ENCODE peak calls at places on chromosomes 6 and 20, in six cellular contexts. One of them, this sample, is unnamed.

GRCh38 chr6:131134950-131135243 is 370 bp upstream of the AKAP7 start:
- DNase-seq in GM23338: no peak
- DNase-seq in stimulated activated CD4-positive, alpha-beta T cell treated with anti-CD3 and anti-CD28 coated beads, Interleukin-1b, Interleukin-23, amount 100 ng/mL, for 24 hours: no peak
- DNase-seq in endothelial cell: no peak
- DNase-seq in aorta: no peak
- DNase-seq in glutamatergic neuron: no peak
- DNase-seq in this sample: no peak

GRCh38 chr6:79686698-79687309 is 55.7 kb downstream of the SH3BGRL2 start:
- DNase-seq in GM23338: no peak
- DNase-seq in stimulated activated CD4-positive, alpha-beta T cell treated with anti-CD3 and anti-CD28 coated beads, Interleukin-1b, Interleukin-23, amount 100 ng/mL, for 24 hours: no peak
- DNase-seq in endothelial cell: no peak
- DNase-seq in aorta: no peak
- DNase-seq in glutamatergic neuron: no peak
- DNase-seq in this sample: no peak

GRCh38 chr6:56314683-56315523 is 67.5 kb upstream of the COL21A1 start:
- DNase-seq in GM23338: peak
- DNase-seq in stimulated activated CD4-positive, alpha-beta T cell treated with anti-CD3 and anti-CD28 coated beads, Interleukin-1b, Interleukin-23, amount 100 ng/mL, for 24 hours: no peak
- DNase-seq in endothelial cell: peak
- DNase-seq in aorta: no peak
- DNase-seq in glutamatergic neuron: peak
- DNase-seq in this sample: no peak

GRCh38 chr20:56788041-56788670 is 159.1 kb downstream of the TFAP2C start:
- DNase-seq in GM23338: no peak
- DNase-seq in stimulated activated CD4-positive, alpha-beta T cell treated with anti-CD3 and anti-CD28 coated beads, Interleukin-1b, Interleukin-23, amount 100 ng/mL, for 24 hours: no peak
- DNase-seq in endothelial cell: no peak
- DNase-seq in aorta: no peak
- DNase-seq in glutamatergic neuron: no peak
- DNase-seq in this sample: no peak

GRCh38 chr6:169976301-169977081 is 225.1 kb downstream of the ERMARD start:
- DNase-seq in GM23338: no peak
- DNase-seq in stimulated activated CD4-positive, alpha-beta T cell treated with anti-CD3 and anti-CD28 coated beads, Interleukin-1b, Interleukin-23, amount 100 ng/mL, for 24 hours: no peak
- DNase-seq in endothelial cell: no peak
- DNase-seq in aorta: peak
- DNase-seq in glutamatergic neuron: peak
- DNase-seq in this sample: no peak

GRCh38 chr20:49313271-49313670 is 35.4 kb upstream of the ZNFX1 start:
- DNase-seq in GM23338: no peak
- DNase-seq in stimulated activated CD4-positive, alpha-beta T cell treated with anti-CD3 and anti-CD28 coated beads, Interleukin-1b, Interleukin-23, amount 100 ng/mL, for 24 hours: no peak
- DNase-seq in endothelial cell: no peak
- DNase-seq in aorta: no peak
- DNase-seq in glutamatergic neuron: no peak
- DNase-seq in this sample: no peak

GRCh38 chr20:22696759-22697158 is 112.4 kb upstream of the FOXA2 start:
- DNase-seq in GM23338: no peak
- DNase-seq in stimulated activated CD4-positive, alpha-beta T cell treated with anti-CD3 and anti-CD28 coated beads, Interleukin-1b, Interleukin-23, amount 100 ng/mL, for 24 hours: no peak
- DNase-seq in endothelial cell: no peak
- DNase-seq in aorta: no peak
- DNase-seq in glutamatergic neuron: no peak
- DNase-seq in this sample: no peak

GRCh38 chr6:8819446-8819845 is 384.1 kb upstream of the SLC35B3 start:
- DNase-seq in GM23338: no peak
- DNase-seq in stimulated activated CD4-positive, alpha-beta T cell treated with anti-CD3 and anti-CD28 coated beads, Interleukin-1b, Interleukin-23, amount 100 ng/mL, for 24 hours: no peak
- DNase-seq in endothelial cell: no peak
- DNase-seq in aorta: no peak
- DNase-seq in glutamatergic neuron: no peak
- DNase-seq in this sample: no peak

GRCh38 chr6:102356170-102356569 is 962.7 kb downstream of the GRIK2 start:
- DNase-seq in GM23338: peak
- DNase-seq in stimulated activated CD4-positive, alpha-beta T cell treated with anti-CD3 and anti-CD28 coated beads, Interleukin-1b, Interleukin-23, amount 100 ng/mL, for 24 hours: no peak
- DNase-seq in endothelial cell: no peak
- DNase-seq in aorta: no peak
- DNase-seq in glutamatergic neuron: no peak
- DNase-seq in this sample: no peak

GRCh38 chr20:42483694-42484303 is 705.9 kb downstream of the PTPRT start:
- DNase-seq in GM23338: peak
- DNase-seq in stimulated activated CD4-positive, alpha-beta T cell treated with anti-CD3 and anti-CD28 coated beads, Interleukin-1b, Interleukin-23, amount 100 ng/mL, for 24 hours: no peak
- DNase-seq in endothelial cell: no peak
- DNase-seq in aorta: no peak
- DNase-seq in glutamatergic neuron: peak
- DNase-seq in this sample: no peak

GRCh38 chr20:12201289-12201991 is 283.7 kb downstream of the BTBD3 start:
- DNase-seq in GM23338: no peak
- DNase-seq in stimulated activated CD4-positive, alpha-beta T cell treated with anti-CD3 and anti-CD28 coated beads, Interleukin-1b, Interleukin-23, amount 100 ng/mL, for 24 hours: no peak
- DNase-seq in endothelial cell: no peak
- DNase-seq in aorta: no peak
- DNase-seq in glutamatergic neuron: no peak
- DNase-seq in this sample: peak

GRCh38 chr6:29763491-29764289 is 40.5 kb downstream of the HLA-F start:
- DNase-seq in GM23338: no peak
- DNase-seq in stimulated activated CD4-positive, alpha-beta T cell treated with anti-CD3 and anti-CD28 coated beads, Interleukin-1b, Interleukin-23, amount 100 ng/mL, for 24 hours: no peak
- DNase-seq in endothelial cell: no peak
- DNase-seq in aorta: no peak
- DNase-seq in glutamatergic neuron: no peak
- DNase-seq in this sample: no peak

GRCh38 chr20:12984069-12984765 is 24.6 kb upstream of the SPTLC3 start:
- DNase-seq in GM23338: no peak
- DNase-seq in stimulated activated CD4-positive, alpha-beta T cell treated with anti-CD3 and anti-CD28 coated beads, Interleukin-1b, Interleukin-23, amount 100 ng/mL, for 24 hours: no peak
- DNase-seq in endothelial cell: no peak
- DNase-seq in aorta: no peak
- DNase-seq in glutamatergic neuron: no peak
- DNase-seq in this sample: no peak

GRCh38 chr6:157269261-157269794 is 54.0 kb downstream of the TMEM242 start:
- DNase-seq in GM23338: no peak
- DNase-seq in stimulated activated CD4-positive, alpha-beta T cell treated with anti-CD3 and anti-CD28 coated beads, Interleukin-1b, Interleukin-23, amount 100 ng/mL, for 24 hours: no peak
- DNase-seq in endothelial cell: peak
- DNase-seq in aorta: peak
- DNase-seq in glutamatergic neuron: no peak
- DNase-seq in this sample: peak

GRCh38 chr20:52402514-52402913 is 210.9 kb upstream of the ZFP64 start:
- DNase-seq in GM23338: no peak
- DNase-seq in stimulated activated CD4-positive, alpha-beta T cell treated with anti-CD3 and anti-CD28 coated beads, Interleukin-1b, Interleukin-23, amount 100 ng/mL, for 24 hours: no peak
- DNase-seq in endothelial cell: no peak
- DNase-seq in aorta: no peak
- DNase-seq in glutamatergic neuron: no peak
- DNase-seq in this sample: no peak

GRCh38 chr20:6055161-6055783 is 1.4 kb upstream of the LRRN4 start:
- DNase-seq in GM23338: no peak
- DNase-seq in stimulated activated CD4-positive, alpha-beta T cell treated with anti-CD3 and anti-CD28 coated beads, Interleukin-1b, Interleukin-23, amount 100 ng/mL, for 24 hours: no peak
- DNase-seq in endothelial cell: no peak
- DNase-seq in aorta: no peak
- DNase-seq in glutamatergic neuron: no peak
- DNase-seq in this sample: no peak

GRCh38 chr20:11982958-11983470 is 65.3 kb downstream of the BTBD3 start:
- DNase-seq in GM23338: no peak
- DNase-seq in stimulated activated CD4-positive, alpha-beta T cell treated with anti-CD3 and anti-CD28 coated beads, Interleukin-1b, Interleukin-23, amount 100 ng/mL, for 24 hours: no peak
- DNase-seq in endothelial cell: no peak
- DNase-seq in aorta: no peak
- DNase-seq in glutamatergic neuron: no peak
- DNase-seq in this sample: no peak

GRCh38 chr20:49888341-49889244 is 26.7 kb downstream of the SPATA2 start:
- DNase-seq in GM23338: peak
- DNase-seq in stimulated activated CD4-positive, alpha-beta T cell treated with anti-CD3 and anti-CD28 coated beads, Interleukin-1b, Interleukin-23, amount 100 ng/mL, for 24 hours: peak
- DNase-seq in endothelial cell: peak
- DNase-seq in aorta: no peak
- DNase-seq in glutamatergic neuron: peak
- DNase-seq in this sample: peak

GRCh38 chr6:34181903-34182302 is 36.0 kb upstream of the GRM4 start:
- DNase-seq in GM23338: no peak
- DNase-seq in stimulated activated CD4-positive, alpha-beta T cell treated with anti-CD3 and anti-CD28 coated beads, Interleukin-1b, Interleukin-23, amount 100 ng/mL, for 24 hours: no peak
- DNase-seq in endothelial cell: no peak
- DNase-seq in aorta: no peak
- DNase-seq in glutamatergic neuron: no peak
- DNase-seq in this sample: no peak

GRCh38 chr6:19836799-19837510 is at the start of gene ID4:
- DNase-seq in GM23338: peak
- DNase-seq in stimulated activated CD4-positive, alpha-beta T cell treated with anti-CD3 and anti-CD28 coated beads, Interleukin-1b, Interleukin-23, amount 100 ng/mL, for 24 hours: no peak
- DNase-seq in endothelial cell: peak
- DNase-seq in aorta: peak
- DNase-seq in glutamatergic neuron: peak
- DNase-seq in this sample: peak

GRCh38 chr20:38764563-38765355 is 16.5 kb downstream of the ACTR5 start:
- DNase-seq in GM23338: no peak
- DNase-seq in stimulated activated CD4-positive, alpha-beta T cell treated with anti-CD3 and anti-CD28 coated beads, Interleukin-1b, Interleukin-23, amount 100 ng/mL, for 24 hours: peak
- DNase-seq in endothelial cell: no peak
- DNase-seq in aorta: peak
- DNase-seq in glutamatergic neuron: no peak
- DNase-seq in this sample: no peak

GRCh38 chr6:79170915-79171314 is 63.6 kb downstream of the HMGN3 start:
- DNase-seq in GM23338: no peak
- DNase-seq in stimulated activated CD4-positive, alpha-beta T cell treated with anti-CD3 and anti-CD28 coated beads, Interleukin-1b, Interleukin-23, amount 100 ng/mL, for 24 hours: no peak
- DNase-seq in endothelial cell: no peak
- DNase-seq in aorta: no peak
- DNase-seq in glutamatergic neuron: no peak
- DNase-seq in this sample: no peak

GRCh38 chr20:63980317-63980805 is 571 bp upstream of the PRPF6 start:
- DNase-seq in GM23338: no peak
- DNase-seq in stimulated activated CD4-positive, alpha-beta T cell treated with anti-CD3 and anti-CD28 coated beads, Interleukin-1b, Interleukin-23, amount 100 ng/mL, for 24 hours: no peak
- DNase-seq in endothelial cell: no peak
- DNase-seq in aorta: no peak
- DNase-seq in glutamatergic neuron: no peak
- DNase-seq in this sample: no peak

GRCh38 chr6:32967151-32968091 is 973 bp upstream of the BRD2 start:
- DNase-seq in GM23338: peak
- DNase-seq in stimulated activated CD4-positive, alpha-beta T cell treated with anti-CD3 and anti-CD28 coated beads, Interleukin-1b, Interleukin-23, amount 100 ng/mL, for 24 hours: no peak
- DNase-seq in endothelial cell: peak
- DNase-seq in aorta: no peak
- DNase-seq in glutamatergic neuron: no peak
- DNase-seq in this sample: no peak

This sample was measured in Right ventricle myocardium inferior.